ENCODE peak calls at places on chromosome 22, in six cellular contexts. Z is HT-29; J is CD4-positive, alpha-beta T cell; Q is NT2/D1; P is uterus; X is occipital lobe. D is an unnamed sample.

GRCh38 chr22:36940676-36941075 is 27.2 kb downstream of the CSF2RB start:
- DNase-seq in Z (no peak), J (no peak), Q (no peak), P (no peak), X (no peak), D (no peak)

GRCh38 chr22:45932066-45932465 is 44.9 kb downstream of the WNT7B start:
- DNase-seq in Z (no peak), J (no peak), Q (no peak), P (no peak), X (no peak), D (no peak)

GRCh38 chr22:50035131-50035881 is 22.7 kb upstream of the IL17REL start:
- DNase-seq in Z (no peak), J (no peak), Q (no peak), P (no peak), X (no peak), D (no peak)

GRCh38 chr22:34696557-34696956 is 369.4 kb upstream of the ISX start:
- DNase-seq in Z (peak; percentile 20), J (no peak), Q (peak; percentile 23), P (no peak), X (no peak), D (peak; percentile 56)

GRCh38 chr22:19040581-19041402 is 81.4 kb downstream of the DGCR2 start:
- DNase-seq in Z (no peak), J (no peak), Q (no peak), P (no peak), X (no peak), D (no peak)

GRCh38 chr22:28023774-28024173 is 104.7 kb upstream of the PITPNB start:
- DNase-seq in Z (no peak), J (no peak), Q (no peak), P (no peak), X (no peak), D (no peak)

GRCh38 chr22:31081963-31082605 is 966 bp downstream of the SMTN start:
- DNase-seq in Z (no peak), J (no peak), Q (no peak), P (peak; percentile 44), X (no peak), D (no peak)

GRCh38 chr22:46377566-46378498 is 42.3 kb downstream of the TRMU start:
- DNase-seq in Z (peak; percentile 85), J (no peak), Q (peak; percentile 63), P (no peak), X (no peak), D (peak; percentile 88)

GRCh38 chr22:46931881-46932280 is 169.4 kb downstream of the TBC1D22A start:
- DNase-seq in Z (no peak), J (no peak), Q (no peak), P (no peak), X (no peak), D (no peak)

GRCh38 chr22:42376721-42377177 is 55.5 kb downstream of the NFAM1 start:
- DNase-seq in Z (peak; percentile 25), J (no peak), Q (peak; percentile 73), P (peak; percentile 56), X (no peak), D (peak; percentile 87)

GRCh38 chr22:37162221-37163095 is 12.7 kb upstream of the IL2RB start:
- DNase-seq in Z (no peak), J (peak; percentile 49), Q (no peak), P (no peak), X (no peak), D (no peak)